ENCODE peak calls at places on chromosomes 12 and 14, in six cellular contexts. G is GM12878, S is H1, E is GM23338, P is WTC11, Y is K562. V is an unnamed sample.

GRCh38 chr12:94733727-94734126 is 83.4 kb upstream of the TMCC3 start:
- DNase-seq in S (no peak), G (no peak), P (no peak), E (no peak), Y (no peak), V (no peak)

GRCh38 chr14:105398726-105399440 is 545 bp downstream of the TEX22 start:
- DNase-seq in E (peak), P (no peak), S (no peak), Y (peak), G (no peak), V (peak)

GRCh38 chr14:99205086-99205688 is 66.8 kb downstream of the BCL11B start:
- DNase-seq in S (no peak), P (no peak), Y (no peak), G (no peak), E (no peak), V (no peak)

GRCh38 chr12:43453761-43454160 is 98.2 kb downstream of the ADAMTS20 start:
- DNase-seq in P (no peak), G (no peak), Y (no peak), E (no peak), S (no peak), V (no peak)

GRCh38 chr12:79997115-79997805 is 62.4 kb upstream of the PPP1R12A start:
- DNase-seq in E (no peak), Y (no peak), G (peak), P (no peak), S (no peak), V (no peak)

GRCh38 chr14:61365667-61366194 is 44.4 kb downstream of the PRKCH start:
- DNase-seq in P (no peak), S (no peak), Y (no peak), G (no peak), E (no peak), V (no peak)

GRCh38 chr12:4591180-4591687 is 29.2 kb downstream of the DYRK4 start:
- DNase-seq in S (no peak), Y (no peak), E (no peak), P (no peak), G (no peak), V (no peak)

GRCh38 chr12:79689477-79690155 is 1.1 kb downstream of the PAWR start:
- DNase-seq in P (peak), Y (no peak), S (no peak), G (no peak), E (peak), V (peak)

GRCh38 chr12:120831648-120832267 is 72.4 kb downstream of the SPPL3 start:
- DNase-seq in G (no peak), Y (peak), P (no peak), S (no peak), E (no peak), V (no peak)

GRCh38 chr14:44791730-44792129 is 170.0 kb downstream of the KLHL28 start:
- DNase-seq in S (no peak), E (no peak), P (no peak), Y (no peak), G (no peak), V (no peak)

GRCh38 chr12:867905-868304 is 81.6 kb downstream of the RAD52 start:
- DNase-seq in P (no peak), Y (no peak), E (peak), S (no peak), G (no peak), V (no peak)

GRCh38 chr12:71295913-71296312 is 138.1 kb upstream of the TSPAN8 start:
- DNase-seq in E (no peak), Y (no peak), P (no peak), S (no peak), G (no peak), V (no peak)
- TF ChIP-seq CREB1 in E (no peak), Y (no peak), P (no peak), S (no peak), G (no peak), V (no peak)

DNA sequence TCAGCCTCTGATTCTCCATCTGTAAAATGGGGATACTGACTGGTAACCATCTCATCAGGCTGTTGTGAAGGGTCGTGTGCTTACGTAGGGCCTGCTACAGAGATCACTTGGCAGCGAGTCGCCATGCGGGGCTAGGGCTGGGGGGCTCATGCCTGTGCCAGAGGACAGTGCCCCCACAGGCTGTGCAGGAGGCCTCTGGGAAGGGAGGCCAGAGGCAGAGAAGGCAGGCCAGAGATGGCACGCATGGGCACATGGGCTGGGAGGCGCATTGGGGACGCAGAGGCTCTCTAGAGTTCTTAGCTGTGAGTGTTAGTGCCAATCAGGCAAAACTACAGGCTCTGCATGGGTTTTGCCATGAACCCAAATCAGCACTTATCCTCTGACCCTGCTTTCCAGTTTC is 3.5 kb upstream of the BDKRB2 start:
- DNase-seq in E (no peak), Y (no peak), P (no peak), G (no peak), S (no peak), V (no peak)
- TF ChIP-seq CREB1 in E (no peak), Y (no peak), P (no peak), G (no peak), S (no peak), V (no peak)

GRCh38 chr12:102521662-102522277 is 41.4 kb upstream of the IGF1 start:
- DNase-seq in E (no peak), G (no peak), Y (no peak), P (no peak), S (no peak), V (no peak)
- TF ChIP-seq CREB1 in E (no peak), G (no peak), Y (no peak), P (no peak), S (no peak), V (no peak)

GRCh38 chr12:55996715-55997534 is at the start of gene SUOX:
- DNase-seq in S (peak), P (peak), Y (peak), E (peak), G (peak), V (peak)

GRCh38 chr12:55995366-55995765 is 1.7 kb upstream of the SUOX start:
- DNase-seq in P (no peak), E (no peak), Y (no peak), S (no peak), G (no peak), V (peak)

GRCh38 chr12:55993454-55993853 is 3.6 kb upstream of the SUOX start:
- DNase-seq in G (no peak), S (no peak), Y (no peak), E (no peak), P (no peak), V (no peak)

GRCh38 chr12:55996201-55996714 is 818 bp upstream of the SUOX start:
- DNase-seq in S (no peak), Y (peak), P (peak), G (no peak), E (peak), V (peak)

DNA sequence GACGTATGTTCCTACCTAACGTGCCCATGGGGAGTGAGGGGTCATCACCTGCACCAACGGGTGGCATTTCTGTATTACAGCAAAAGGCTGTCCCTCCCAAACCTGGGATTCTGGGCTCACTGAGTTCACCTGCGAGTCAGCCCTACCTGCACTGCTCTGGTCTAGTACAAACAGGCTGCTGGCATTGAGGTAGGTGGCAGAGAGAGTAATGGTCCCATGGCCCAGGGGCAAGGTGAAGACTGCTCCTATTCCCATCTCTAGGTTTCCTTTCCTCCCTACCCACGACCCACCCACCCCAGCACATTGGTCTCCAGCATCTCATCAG is 421 bp downstream of the SUOX start:
- DNase-seq in E (no peak), G (no peak), S (no peak), P (no peak), Y (no peak), V (no peak)
- TF ChIP-seq CREB1 in E (no peak), G (no peak), S (no peak), P (no peak), Y (no peak), V (no peak)

DNA sequence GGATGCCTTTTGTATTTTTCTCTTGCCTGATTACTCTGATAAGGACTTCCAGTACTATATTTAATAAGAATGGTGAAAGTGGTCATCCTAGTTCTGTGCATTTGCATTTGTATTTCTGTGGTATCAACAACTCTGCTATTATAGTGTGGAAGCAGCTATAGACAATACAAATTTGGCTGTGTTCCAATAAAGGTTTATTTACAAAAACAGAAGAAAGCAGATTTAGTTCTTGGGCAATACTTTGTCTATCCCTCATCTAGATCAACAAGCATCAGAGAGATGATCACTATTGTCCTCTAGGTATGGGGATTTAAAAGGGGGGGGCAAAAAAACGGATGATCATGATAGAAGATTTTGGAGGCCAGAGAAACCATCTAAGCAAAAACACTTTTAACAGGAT is 19.1 kb upstream of the BTG1 start:
- DNase-seq in Y (no peak), E (no peak), G (no peak), P (no peak), S (no peak), V (no peak)
- TF ChIP-seq CREB1 in Y (no peak), E (no peak), G (no peak), P (no peak), S (no peak), V (no peak)

GRCh38 chr12:115799610-115800009 is 477.9 kb downstream of the MED13L start:
- DNase-seq in P (no peak), Y (no peak), G (no peak), E (no peak), S (no peak), V (no peak)
- TF ChIP-seq CREB1 in P (no peak), Y (no peak), G (no peak), E (no peak), S (no peak), V (no peak)

GRCh38 chr14:74034572-74034971 is 15.4 kb downstream of the BBOF1 start:
- DNase-seq in P (no peak), E (no peak), S (no peak), G (no peak), Y (no peak), V (no peak)

GRCh38 chr14:74035556-74035955 is 16.4 kb downstream of the BBOF1 start:
- DNase-seq in E (no peak), P (no peak), S (no peak), Y (no peak), G (no peak), V (no peak)

GRCh38 chr14:74042296-74042695 is 23.1 kb downstream of the BBOF1 start:
- DNase-seq in Y (no peak), G (no peak), S (no peak), E (no peak), P (no peak), V (no peak)

GRCh38 chr14:74038015-74038859 is 19.1 kb downstream of the BBOF1 start:
- DNase-seq in E (peak), S (no peak), G (no peak), P (no peak), Y (peak), V (peak)
- TF ChIP-seq CREB1 in E (no peak), S (no peak), G (no peak), P (no peak), Y (no peak), V (no peak)

DNA sequence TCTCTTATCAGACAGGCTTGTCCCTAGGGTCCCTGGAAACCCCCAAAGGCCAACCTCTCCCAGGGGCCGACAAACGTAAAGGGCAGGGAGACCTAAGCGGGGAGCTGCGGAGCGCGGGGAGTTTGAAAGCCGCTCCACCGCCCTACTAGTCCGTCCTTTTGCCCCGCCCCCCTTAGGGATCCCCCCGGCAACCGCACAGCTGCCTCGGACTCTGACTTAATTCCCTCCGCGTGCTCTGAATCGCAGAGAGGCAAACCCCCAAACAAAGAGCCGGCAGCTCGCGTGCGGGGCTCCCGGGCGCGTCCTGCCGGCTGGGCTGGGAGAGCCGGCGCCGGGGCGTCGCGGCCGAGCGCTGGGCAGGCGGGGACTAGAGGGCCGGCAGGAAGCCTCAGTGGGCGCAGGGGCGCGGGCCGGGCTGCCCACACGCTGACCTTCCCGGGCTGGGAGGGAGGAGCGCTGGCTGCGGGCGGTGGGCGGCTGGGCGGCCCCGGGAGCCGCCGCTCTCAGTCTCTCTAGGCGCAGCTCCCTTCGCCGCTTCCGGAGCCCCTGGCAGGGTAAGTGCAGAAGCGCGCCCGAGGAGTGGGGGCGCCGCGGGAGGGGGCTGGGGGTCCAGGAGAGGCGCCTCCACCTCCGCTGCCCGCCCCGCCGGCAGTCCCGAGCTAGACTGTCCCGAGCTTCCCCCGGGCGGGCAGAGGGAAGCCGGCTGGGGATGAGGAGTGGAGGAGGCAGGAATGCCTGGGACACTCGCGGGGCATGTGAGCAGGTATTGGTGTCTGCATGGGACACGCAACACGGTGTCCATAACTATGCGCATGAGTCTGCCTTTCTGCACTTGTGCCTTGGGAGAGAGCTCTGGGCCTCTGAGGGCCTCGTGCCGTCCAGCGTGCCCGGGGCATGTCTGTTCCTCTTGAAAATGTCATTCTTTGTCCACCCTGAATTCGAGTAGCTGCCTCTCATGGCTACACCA is at the start of gene TSPAN11:
- DNase-seq in Y (no peak), G (no peak), P (peak), S (peak), E (peak), V (no peak)
- TF ChIP-seq CREB1 in Y (no peak), G (no peak), P (no peak), S (no peak), E (no peak), V (no peak)

GRCh38 chr12:89709994-89710872 is 1.6 kb upstream of the ATP2B1 start:
- DNase-seq in S (no peak), P (peak), Y (no peak), G (no peak), E (peak), V (no peak)
- TF ChIP-seq CREB1 in S (no peak), P (no peak), Y (no peak), G (no peak), E (no peak), V (no peak)